ENCODE peak calls at places on chromosomes 7 and 10, in nine cellular contexts. I is RCC 7860; P is lower lobe of right lung; H is fibroblast of mammary gland; U is CD4-positive, CD25-positive, alpha-beta regulatory T cell; O is CD8-positive, alpha-beta T cell; V is HTR-8/SVneo; K is midbrain; Z is choroid plexus epithelial cell. M is an unnamed sample.

GRCh38 chr7:98250789-98251188 is 1.2 kb downstream of the TECPR1 start:
- DNase-seq in Z (no peak), V (no peak), H (no peak), U (peak; percentile 34), K (no peak), I (no peak), P (no peak), O (peak; percentile 48), M (peak; percentile 36)

GRCh38 chr7:128260069-128260468 is 19.0 kb downstream of the LEP start:
- DNase-seq in Z (no peak), V (no peak), U (no peak), H (no peak), K (no peak), P (no peak), I (no peak), O (no peak), M (no peak)

GRCh38 chr7:157474685-157475084 is 137.9 kb downstream of the DNAJB6 start:
- DNase-seq in V (no peak), U (no peak), P (peak; percentile 47), Z (no peak), K (no peak), I (peak; percentile 28), O (peak; percentile 31), H (peak; percentile 12), M (peak; percentile 41)

GRCh38 chr7:116953372-116953726 is at the start of gene ST7:
- DNase-seq in P (no peak), V (peak; percentile 48), K (peak; percentile 63), O (peak; percentile 65), U (peak; percentile 49), I (peak; percentile 66), Z (peak; percentile 72), H (peak; percentile 64), M (peak; percentile 63)

GRCh38 chr7:43954524-43955228 is 28.4 kb downstream of the UBE2D4 start:
- DNase-seq in H (peak; percentile 71), P (no peak), U (no peak), I (peak; percentile 49), K (peak; percentile 41), Z (peak; percentile 77), O (no peak), V (peak; percentile 67), M (peak; percentile 18)

GRCh38 chr7:26329520-26330269 is 38.0 kb downstream of the SNX10 start:
- DNase-seq in O (no peak), U (no peak), H (no peak), V (no peak), K (no peak), P (peak; percentile 79), Z (no peak), I (peak; percentile 45), M (no peak)

GRCh38 chr7:128304212-128304611 is 39.5 kb downstream of the RBM28 start:
- DNase-seq in P (no peak), Z (no peak), O (no peak), V (no peak), U (no peak), I (no peak), H (no peak), K (no peak), M (no peak)

GRCh38 chr10:19788902-19789301 is 27.3 kb upstream of the PLXDC2 start:
- DNase-seq in I (no peak), P (no peak), H (no peak), Z (peak; percentile 50), O (no peak), V (no peak), K (no peak), U (no peak), M (no peak)

GRCh38 chr7:157679607-157680006 is 342.8 kb downstream of the DNAJB6 start:
- DNase-seq in U (no peak), P (no peak), O (no peak), V (no peak), H (no peak), K (no peak), Z (peak; percentile 14), I (no peak), M (no peak)